ENCODE peak calls at places on chromosomes 1 and 21, in five cellular contexts. One of them, this sample, is unnamed.

GRCh38 chr1:25458550-25459298 is 28.0 kb downstream of the MACO1 start:
- DNase-seq in C1 segment of cervical spinal cord: no peak
- DNase-seq in H7: no peak
- DNase-seq in mucosa of descending colon: no peak
- DNase-seq in left ventricle myocardium inferior: no peak
- DNase-seq in this sample: no peak

GRCh38 chr21:42379425-42380215 is 13.3 kb upstream of the TFF1 start:
- DNase-seq in C1 segment of cervical spinal cord: no peak
- DNase-seq in H7: no peak
- DNase-seq in mucosa of descending colon: no peak
- DNase-seq in left ventricle myocardium inferior: no peak
- DNase-seq in this sample: no peak

GRCh38 chr1:222331340-222331739 is 216.6 kb downstream of the HHIPL2 start:
- DNase-seq in C1 segment of cervical spinal cord: no peak
- DNase-seq in H7: no peak
- DNase-seq in mucosa of descending colon: no peak
- DNase-seq in left ventricle myocardium inferior: no peak
- DNase-seq in this sample: no peak

GRCh38 chr1:152459596-152460528 is 45.8 kb upstream of the CRNN start:
- DNase-seq in C1 segment of cervical spinal cord: peak
- DNase-seq in H7: peak
- DNase-seq in mucosa of descending colon: peak
- DNase-seq in left ventricle myocardium inferior: peak
- DNase-seq in this sample: peak

GRCh38 chr21:38488640-38489282 is 9.5 kb downstream of the ERG start:
- DNase-seq in C1 segment of cervical spinal cord: no peak
- DNase-seq in H7: no peak
- DNase-seq in mucosa of descending colon: no peak
- DNase-seq in left ventricle myocardium inferior: no peak
- DNase-seq in this sample: no peak

GRCh38 chr1:63960326-63960725 is 186.5 kb downstream of the ROR1 start:
- DNase-seq in C1 segment of cervical spinal cord: no peak
- DNase-seq in H7: no peak
- DNase-seq in mucosa of descending colon: no peak
- DNase-seq in left ventricle myocardium inferior: no peak
- DNase-seq in this sample: no peak

GRCh38 chr1:26358411-26359384 is 4.8 kb upstream of the CRYBG2 start:
- DNase-seq in C1 segment of cervical spinal cord: no peak
- DNase-seq in H7: peak
- DNase-seq in mucosa of descending colon: peak
- DNase-seq in left ventricle myocardium inferior: no peak
- DNase-seq in this sample: no peak

GRCh38 chr1:9198538-9199361 is 35.8 kb upstream of the H6PD start:
- DNase-seq in C1 segment of cervical spinal cord: no peak
- DNase-seq in H7: peak
- DNase-seq in mucosa of descending colon: no peak
- DNase-seq in left ventricle myocardium inferior: no peak
- DNase-seq in this sample: no peak

GRCh38 chr1:54238353-54239040 is 38.5 kb downstream of the MRPL37 start:
- DNase-seq in C1 segment of cervical spinal cord: no peak
- DNase-seq in H7: no peak
- DNase-seq in mucosa of descending colon: no peak
- DNase-seq in left ventricle myocardium inferior: no peak
- DNase-seq in this sample: no peak

GRCh38 chr1:244048566-244049141 is 2.4 kb upstream of the ZBTB18 start:
- DNase-seq in C1 segment of cervical spinal cord: no peak
- DNase-seq in H7: no peak
- DNase-seq in mucosa of descending colon: no peak
- DNase-seq in left ventricle myocardium inferior: no peak
- DNase-seq in this sample: no peak

GRCh38 chr1:47211796-47212269 is 20.2 kb downstream of the TAL1 start:
- DNase-seq in C1 segment of cervical spinal cord: peak
- DNase-seq in H7: peak
- DNase-seq in mucosa of descending colon: no peak
- DNase-seq in left ventricle myocardium inferior: peak
- DNase-seq in this sample: peak

GRCh38 chr1:51630393-51630792 is 13.5 kb downstream of the OSBPL9 start:
- DNase-seq in C1 segment of cervical spinal cord: no peak
- DNase-seq in H7: no peak
- DNase-seq in mucosa of descending colon: no peak
- DNase-seq in left ventricle myocardium inferior: no peak
- DNase-seq in this sample: no peak

GRCh38 chr1:222828939-222829338 is 14.1 kb downstream of the DISP1 start:
- DNase-seq in C1 segment of cervical spinal cord: no peak
- DNase-seq in H7: no peak
- DNase-seq in mucosa of descending colon: no peak
- DNase-seq in left ventricle myocardium inferior: no peak
- DNase-seq in this sample: no peak

GRCh38 chr1:204842892-204843291 is 27.8 kb upstream of the NFASC start:
- DNase-seq in C1 segment of cervical spinal cord: peak
- DNase-seq in H7: no peak
- DNase-seq in mucosa of descending colon: peak
- DNase-seq in left ventricle myocardium inferior: no peak
- DNase-seq in this sample: peak

GRCh38 chr1:200242379-200243041 is 167.3 kb downstream of the ZNF281 start:
- DNase-seq in C1 segment of cervical spinal cord: no peak
- DNase-seq in H7: no peak
- DNase-seq in mucosa of descending colon: peak
- DNase-seq in left ventricle myocardium inferior: peak
- DNase-seq in this sample: no peak

GRCh38 chr1:58442114-58442513 is 104.4 kb downstream of the OMA1 start:
- DNase-seq in C1 segment of cervical spinal cord: no peak
- DNase-seq in H7: no peak
- DNase-seq in mucosa of descending colon: no peak
- DNase-seq in left ventricle myocardium inferior: no peak
- DNase-seq in this sample: no peak

GRCh38 chr1:28509705-28510349 is 4.0 kb downstream of the RCC1 start:
- DNase-seq in C1 segment of cervical spinal cord: no peak
- DNase-seq in H7: peak
- DNase-seq in mucosa of descending colon: no peak
- DNase-seq in left ventricle myocardium inferior: no peak
- DNase-seq in this sample: no peak

GRCh38 chr1:10980841-10981727 is 31.4 kb upstream of the TARDBP start:
- DNase-seq in C1 segment of cervical spinal cord: peak
- DNase-seq in H7: no peak
- DNase-seq in mucosa of descending colon: no peak
- DNase-seq in left ventricle myocardium inferior: peak
- DNase-seq in this sample: peak

GRCh38 chr21:31558839-31559367 is 100.6 kb upstream of the SOD1 start:
- DNase-seq in C1 segment of cervical spinal cord: peak
- DNase-seq in H7: peak
- DNase-seq in mucosa of descending colon: peak
- DNase-seq in left ventricle myocardium inferior: peak
- DNase-seq in this sample: peak

GRCh38 chr1:161763522-161764098 is 2.5 kb upstream of the ATF6 start:
- DNase-seq in C1 segment of cervical spinal cord: no peak
- DNase-seq in H7: peak
- DNase-seq in mucosa of descending colon: peak
- DNase-seq in left ventricle myocardium inferior: no peak
- DNase-seq in this sample: no peak

GRCh38 chr1:228358764-228359612 is 47.6 kb downstream of the TRIM11 start:
- DNase-seq in C1 segment of cervical spinal cord: no peak
- DNase-seq in H7: no peak
- DNase-seq in mucosa of descending colon: no peak
- DNase-seq in left ventricle myocardium inferior: no peak
- DNase-seq in this sample: no peak

GRCh38 chr1:170240409-170240808 is 94.7 kb downstream of the NTMT2 start:
- DNase-seq in C1 segment of cervical spinal cord: no peak
- DNase-seq in H7: no peak
- DNase-seq in mucosa of descending colon: no peak
- DNase-seq in left ventricle myocardium inferior: no peak
- DNase-seq in this sample: no peak

GRCh38 chr1:198676253-198676652 is 37.4 kb downstream of the PTPRC start:
- DNase-seq in C1 segment of cervical spinal cord: no peak
- DNase-seq in H7: peak
- DNase-seq in mucosa of descending colon: no peak
- DNase-seq in left ventricle myocardium inferior: no peak
- DNase-seq in this sample: no peak

GRCh38 chr1:218585565-218586184 is 240.5 kb downstream of the TGFB2 start:
- DNase-seq in C1 segment of cervical spinal cord: no peak
- DNase-seq in H7: peak
- DNase-seq in mucosa of descending colon: no peak
- DNase-seq in left ventricle myocardium inferior: no peak
- DNase-seq in this sample: no peak

GRCh38 chr1:20732071-20732587 is 374 bp downstream of the SH2D5 start:
- DNase-seq in C1 segment of cervical spinal cord: peak
- DNase-seq in H7: peak
- DNase-seq in mucosa of descending colon: peak
- DNase-seq in left ventricle myocardium inferior: peak
- DNase-seq in this sample: no peak

GRCh38 chr1:230643887-230644286 is 1.6 kb downstream of the COG2 start:
- DNase-seq in C1 segment of cervical spinal cord: no peak
- DNase-seq in H7: no peak
- DNase-seq in mucosa of descending colon: peak
- DNase-seq in left ventricle myocardium inferior: no peak
- DNase-seq in this sample: no peak

GRCh38 chr1:54996359-54996868 is 2.3 kb upstream of the BSND start:
- DNase-seq in C1 segment of cervical spinal cord: peak
- DNase-seq in H7: peak
- DNase-seq in mucosa of descending colon: peak
- DNase-seq in left ventricle myocardium inferior: peak
- DNase-seq in this sample: peak

GRCh38 chr21:39336457-39337008 is 12.4 kb downstream of the HMGN1 start:
- DNase-seq in C1 segment of cervical spinal cord: no peak
- DNase-seq in H7: peak
- DNase-seq in mucosa of descending colon: no peak
- DNase-seq in left ventricle myocardium inferior: no peak
- DNase-seq in this sample: no peak

GRCh38 chr21:35840949-35841348 is 219.4 kb downstream of the SETD4 start:
- DNase-seq in C1 segment of cervical spinal cord: no peak
- DNase-seq in H7: no peak
- DNase-seq in mucosa of descending colon: no peak
- DNase-seq in left ventricle myocardium inferior: no peak
- DNase-seq in this sample: no peak

GRCh38 chr1:178520803-178521202 is 7.9 kb downstream of the TEX35 start:
- DNase-seq in C1 segment of cervical spinal cord: no peak
- DNase-seq in H7: no peak
- DNase-seq in mucosa of descending colon: no peak
- DNase-seq in left ventricle myocardium inferior: no peak
- DNase-seq in this sample: no peak

GRCh38 chr1:16017461-16018303 is at the start of gene HSPB7:
- DNase-seq in C1 segment of cervical spinal cord: peak
- DNase-seq in H7: peak
- DNase-seq in mucosa of descending colon: peak
- DNase-seq in left ventricle myocardium inferior: peak
- DNase-seq in this sample: no peak

GRCh38 chr1:116514708-116515525 is 55.9 kb downstream of the CD58 start:
- DNase-seq in C1 segment of cervical spinal cord: peak
- DNase-seq in H7: no peak
- DNase-seq in mucosa of descending colon: no peak
- DNase-seq in left ventricle myocardium inferior: no peak
- DNase-seq in this sample: no peak

GRCh38 chr1:46132529-46133180 is at the start of gene PIK3R3:
- DNase-seq in C1 segment of cervical spinal cord: peak
- DNase-seq in H7: peak
- DNase-seq in mucosa of descending colon: peak
- DNase-seq in left ventricle myocardium inferior: peak
- DNase-seq in this sample: peak

GRCh38 chr1:50977575-50978143 is 7.6 kb downstream of the CDKN2C start:
- DNase-seq in C1 segment of cervical spinal cord: peak
- DNase-seq in H7: peak
- DNase-seq in mucosa of descending colon: peak
- DNase-seq in left ventricle myocardium inferior: peak
- DNase-seq in this sample: peak

This sample was measured in lower leg skin.